ENCODE peak calls at places on chromosomes 2 and 18, in four cellular contexts. One of them, this sample, is unnamed.

GRCh38 chr2:6679481-6679880 is 186.2 kb downstream of the CMPK2 start:
- DNase-seq in Calu3: no peak
- DNase-seq in IMR-90: no peak
- DNase-seq in hepatocyte: no peak
- DNase-seq in this sample: no peak

GRCh38 chr2:230418341-230419016 is 2.5 kb downstream of the SP100 start:
- DNase-seq in Calu3: no peak
- DNase-seq in IMR-90: peak
- DNase-seq in hepatocyte: no peak
- DNase-seq in this sample: no peak

GRCh38 chr18:78912336-78912735 is 67.3 kb upstream of the SALL3 start:
- DNase-seq in Calu3: no peak
- DNase-seq in IMR-90: no peak
- DNase-seq in hepatocyte: no peak
- DNase-seq in this sample: no peak

GRCh38 chr2:20578895-20579825 is 71.7 kb downstream of the HS1BP3 start:
- DNase-seq in Calu3: peak
- DNase-seq in IMR-90: peak
- DNase-seq in hepatocyte: peak
- DNase-seq in this sample: peak

GRCh38 chr2:235749121-235749780 is 255.4 kb downstream of the AGAP1 start:
- DNase-seq in Calu3: no peak
- DNase-seq in IMR-90: peak
- DNase-seq in hepatocyte: peak
- DNase-seq in this sample: no peak

GRCh38 chr2:127917916-127918315 is 32.2 kb upstream of the AMMECR1L start:
- DNase-seq in Calu3: no peak
- DNase-seq in IMR-90: peak
- DNase-seq in hepatocyte: no peak
- DNase-seq in this sample: no peak

GRCh38 chr2:36708119-36708741 is 11.7 kb downstream of the VIT start:
- DNase-seq in Calu3: no peak
- DNase-seq in IMR-90: peak
- DNase-seq in hepatocyte: no peak
- DNase-seq in this sample: peak

GRCh38 chr18:35610089-35610488 is 28.5 kb downstream of the GALNT1 start:
- DNase-seq in Calu3: no peak
- DNase-seq in IMR-90: no peak
- DNase-seq in hepatocyte: no peak
- DNase-seq in this sample: no peak

GRCh38 chr2:24771905-24772586 is 21.1 kb downstream of the PTRHD1 start:
- DNase-seq in Calu3: no peak
- DNase-seq in IMR-90: no peak
- DNase-seq in hepatocyte: no peak
- DNase-seq in this sample: no peak

GRCh38 chr2:151171186-151171585 is 90.5 kb downstream of the RBM43 start:
- DNase-seq in Calu3: no peak
- DNase-seq in IMR-90: no peak
- DNase-seq in hepatocyte: no peak
- DNase-seq in this sample: no peak

GRCh38 chr2:191521608-191522208 is 156.2 kb upstream of the NABP1 start:
- DNase-seq in Calu3: no peak
- DNase-seq in IMR-90: peak
- DNase-seq in hepatocyte: no peak
- DNase-seq in this sample: no peak

GRCh38 chr2:69619725-69620124 is 23.8 kb downstream of the AAK1 start:
- DNase-seq in Calu3: no peak
- DNase-seq in IMR-90: no peak
- DNase-seq in hepatocyte: no peak
- DNase-seq in this sample: no peak

GRCh38 chr2:239598011-239598731 is 197.4 kb upstream of the HDAC4 start:
- DNase-seq in Calu3: no peak
- DNase-seq in IMR-90: no peak
- DNase-seq in hepatocyte: no peak
- DNase-seq in this sample: no peak

GRCh38 chr2:38602136-38602731 is 494 bp downstream of the HNRNPLL start:
- DNase-seq in Calu3: peak
- DNase-seq in IMR-90: no peak
- DNase-seq in hepatocyte: peak
- DNase-seq in this sample: no peak

GRCh38 chr18:8849696-8850095 is 144.3 kb downstream of the MTCL1 start:
- DNase-seq in Calu3: no peak
- DNase-seq in IMR-90: peak
- DNase-seq in hepatocyte: no peak
- DNase-seq in this sample: no peak

GRCh38 chr2:141020346-141020745 is 1110.5 kb downstream of the LRP1B start:
- DNase-seq in Calu3: no peak
- DNase-seq in IMR-90: no peak
- DNase-seq in hepatocyte: no peak
- DNase-seq in this sample: no peak

GRCh38 chr2:185979546-185980071 is 241.0 kb downstream of the FSIP2 start:
- DNase-seq in Calu3: peak
- DNase-seq in IMR-90: no peak
- DNase-seq in hepatocyte: no peak
- DNase-seq in this sample: no peak

GRCh38 chr2:154794328-154794870 is 95.9 kb downstream of the KCNJ3 start:
- DNase-seq in Calu3: no peak
- DNase-seq in IMR-90: no peak
- DNase-seq in hepatocyte: no peak
- DNase-seq in this sample: no peak

GRCh38 chr2:38648107-38648761 is 17.7 kb upstream of the GALM start:
- DNase-seq in Calu3: no peak
- DNase-seq in IMR-90: peak
- DNase-seq in hepatocyte: no peak
- DNase-seq in this sample: no peak

GRCh38 chr2:216536725-216537124 is 38.1 kb downstream of the RPL37A start:
- DNase-seq in Calu3: no peak
- DNase-seq in IMR-90: peak
- DNase-seq in hepatocyte: peak
- DNase-seq in this sample: no peak

GRCh38 chr2:181977661-181978350 is 7.8 kb upstream of the PPP1R1C start:
- DNase-seq in Calu3: no peak
- DNase-seq in IMR-90: peak
- DNase-seq in hepatocyte: peak
- DNase-seq in this sample: no peak

GRCh38 chr2:196249860-196250259 is 78.5 kb upstream of the STK17B start:
- DNase-seq in Calu3: peak
- DNase-seq in IMR-90: peak
- DNase-seq in hepatocyte: peak
- DNase-seq in this sample: no peak

GRCh38 chr2:166032361-166032760 is 78.8 kb upstream of the TTC21B start:
- DNase-seq in Calu3: no peak
- DNase-seq in IMR-90: peak
- DNase-seq in hepatocyte: no peak
- DNase-seq in this sample: no peak

GRCh38 chr2:163370169-163370886 is 365.5 kb downstream of the FIGN start:
- DNase-seq in Calu3: no peak
- DNase-seq in IMR-90: no peak
- DNase-seq in hepatocyte: no peak
- DNase-seq in this sample: no peak

GRCh38 chr2:177721815-177722552 is 329.4 kb downstream of the AGPS start:
- DNase-seq in Calu3: no peak
- DNase-seq in IMR-90: no peak
- DNase-seq in hepatocyte: no peak
- DNase-seq in this sample: no peak

GRCh38 chr2:138713069-138713496 is 67.1 kb downstream of the NXPH2 start:
- DNase-seq in Calu3: no peak
- DNase-seq in IMR-90: no peak
- DNase-seq in hepatocyte: no peak
- DNase-seq in this sample: no peak
- TF ChIP-seq CTCF in Calu3: no peak
- TF ChIP-seq CTCF in IMR-90: no peak
- TF ChIP-seq CTCF in hepatocyte: no peak
- TF ChIP-seq CTCF in this sample: no peak

GRCh38 chr2:15803186-15803986 is 137.0 kb upstream of the MYCN start:
- DNase-seq in Calu3: no peak
- DNase-seq in IMR-90: no peak
- DNase-seq in hepatocyte: no peak
- DNase-seq in this sample: no peak
- TF ChIP-seq CTCF in Calu3: no peak
- TF ChIP-seq CTCF in IMR-90: no peak
- TF ChIP-seq CTCF in hepatocyte: no peak
- TF ChIP-seq CTCF in this sample: no peak

DNA sequence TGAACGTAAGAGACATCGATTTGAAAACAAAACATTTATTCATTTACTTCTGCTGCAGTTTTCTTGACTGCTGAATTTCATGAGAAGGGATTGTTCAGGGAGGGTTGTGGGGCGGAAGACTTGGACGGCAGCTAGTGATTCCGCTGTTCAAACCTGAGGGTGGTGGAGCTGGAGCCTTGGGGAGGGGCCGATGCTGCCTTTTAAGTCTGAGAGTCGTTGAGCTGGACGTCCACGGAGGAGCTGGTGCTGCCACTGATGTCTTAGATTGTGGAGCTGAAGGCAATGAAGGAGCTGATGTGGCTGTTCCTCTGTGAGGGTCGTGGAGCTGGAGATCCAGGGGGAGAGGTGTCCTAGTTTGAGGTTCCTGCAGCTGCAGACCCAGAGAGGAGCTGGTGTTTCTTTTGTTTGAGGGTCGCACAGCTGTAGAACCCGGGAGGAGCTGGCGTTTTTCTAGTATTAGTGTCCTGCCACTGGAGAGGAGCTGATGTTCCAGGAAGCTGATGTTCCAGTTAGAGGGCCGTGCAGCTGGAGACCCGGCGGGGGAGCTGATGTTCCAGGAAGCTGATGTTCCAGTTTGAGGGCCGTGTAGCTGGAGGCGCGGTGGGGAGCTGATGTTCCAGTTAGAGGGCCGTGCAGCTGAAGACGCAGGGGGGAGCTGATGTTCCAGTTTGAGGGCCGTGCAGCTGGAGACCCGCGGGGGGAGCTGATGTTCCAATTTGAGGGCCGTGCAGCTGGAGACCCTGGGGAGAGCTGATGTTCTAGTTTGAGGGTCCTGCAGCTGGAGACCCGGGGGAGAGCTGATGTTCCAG is 150.9 kb downstream of the RTP5 start:
- DNase-seq in Calu3: peak
- DNase-seq in IMR-90: no peak
- DNase-seq in hepatocyte: peak
- DNase-seq in this sample: no peak
- TF ChIP-seq CTCF in Calu3: no peak
- TF ChIP-seq CTCF in IMR-90: no peak
- TF ChIP-seq CTCF in hepatocyte: peak
- TF ChIP-seq CTCF in this sample: peak

GRCh38 chr2:65129613-65130439 is at the start of gene RAB1A:
- DNase-seq in Calu3: peak
- DNase-seq in IMR-90: peak
- DNase-seq in hepatocyte: peak
- DNase-seq in this sample: peak
- TF ChIP-seq CTCF in Calu3: peak
- TF ChIP-seq CTCF in IMR-90: peak
- TF ChIP-seq CTCF in hepatocyte: peak
- TF ChIP-seq CTCF in this sample: peak

GRCh38 chr2:129667586-129667985 is 311.9 kb upstream of the RAB6C start:
- DNase-seq in Calu3: no peak
- DNase-seq in IMR-90: no peak
- DNase-seq in hepatocyte: no peak
- DNase-seq in this sample: no peak

GRCh38 chr2:129658430-129658829 is 321.0 kb upstream of the RAB6C start:
- DNase-seq in Calu3: no peak
- DNase-seq in IMR-90: no peak
- DNase-seq in hepatocyte: no peak
- DNase-seq in this sample: no peak

GRCh38 chr2:129661942-129662341 is 317.5 kb upstream of the RAB6C start:
- DNase-seq in Calu3: no peak
- DNase-seq in IMR-90: no peak
- DNase-seq in hepatocyte: no peak
- DNase-seq in this sample: no peak
- TF ChIP-seq CTCF in Calu3: no peak
- TF ChIP-seq CTCF in IMR-90: no peak
- TF ChIP-seq CTCF in hepatocyte: peak
- TF ChIP-seq CTCF in this sample: no peak

GRCh38 chr18:45440246-45440645 is 175.0 kb upstream of the SLC14A2 start:
- DNase-seq in Calu3: no peak
- DNase-seq in IMR-90: no peak
- DNase-seq in hepatocyte: no peak
- DNase-seq in this sample: no peak

GRCh38 chr18:45435810-45436209 is 179.5 kb upstream of the SLC14A2 start:
- DNase-seq in Calu3: no peak
- DNase-seq in IMR-90: no peak
- DNase-seq in hepatocyte: no peak
- DNase-seq in this sample: no peak

GRCh38 chr18:45437399-45437798 is 177.9 kb upstream of the SLC14A2 start:
- DNase-seq in Calu3: no peak
- DNase-seq in IMR-90: no peak
- DNase-seq in hepatocyte: no peak
- DNase-seq in this sample: no peak

DNA sequence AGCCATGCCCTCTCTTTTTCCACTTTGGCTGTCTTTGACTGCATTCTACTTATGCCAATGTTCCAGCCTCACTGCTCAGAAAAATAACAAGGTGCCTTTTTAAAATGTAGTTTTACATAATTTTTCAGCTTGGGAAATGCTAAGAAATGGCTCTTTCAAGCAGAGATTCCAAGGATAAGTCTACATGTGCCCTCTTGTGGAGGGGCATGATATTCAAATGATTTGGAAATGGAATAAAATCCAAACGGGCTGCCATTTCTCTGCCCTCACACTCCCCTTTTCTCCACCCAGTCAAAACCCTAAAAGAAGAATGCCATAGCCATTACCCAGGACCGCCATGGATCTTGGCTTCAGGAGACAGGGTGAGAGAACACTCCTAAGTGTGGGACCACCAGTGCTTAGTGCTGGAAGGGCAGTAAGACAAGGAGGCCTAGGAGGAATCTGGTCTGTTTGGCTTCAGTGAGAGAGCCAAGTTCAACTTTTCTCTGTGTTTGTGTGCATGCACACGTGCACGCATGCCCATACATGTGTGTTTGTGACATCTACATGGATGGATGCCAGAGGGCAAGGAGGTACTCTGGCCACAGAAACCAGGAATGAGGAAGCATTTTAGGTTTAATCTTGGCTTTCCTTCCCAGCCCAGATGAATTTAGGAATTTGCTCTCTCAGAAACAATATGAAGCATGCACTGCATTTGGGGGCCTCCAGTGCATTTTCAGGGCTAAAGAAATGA is 174.0 kb upstream of the SLC14A2 start:
- DNase-seq in Calu3: peak
- DNase-seq in IMR-90: peak
- DNase-seq in hepatocyte: no peak
- DNase-seq in this sample: peak
- TF ChIP-seq CTCF in Calu3: peak
- TF ChIP-seq CTCF in IMR-90: peak
- TF ChIP-seq CTCF in hepatocyte: no peak
- TF ChIP-seq CTCF in this sample: peak

GRCh38 chr2:74149570-74150319 is 2.0 kb upstream of the BOLA3 start:
- DNase-seq in Calu3: no peak
- DNase-seq in IMR-90: no peak
- DNase-seq in hepatocyte: no peak
- DNase-seq in this sample: no peak
- TF ChIP-seq CTCF in Calu3: no peak
- TF ChIP-seq CTCF in IMR-90: no peak
- TF ChIP-seq CTCF in hepatocyte: no peak
- TF ChIP-seq CTCF in this sample: no peak